ENCODE peak calls at places on chromosomes 3 and 15, in six cellular contexts. One of them, this sample, is unnamed.

GRCh38 chr15:43446344-43446743 is 46.6 kb downstream of the TP53BP1 start:
- DNase-seq in lower lobe of right lung: no peak
- DNase-seq in fibroblast of pulmonary artery: no peak
- DNase-seq in neural crest cell: no peak
- DNase-seq in cardiac muscle cell: no peak
- DNase-seq in HFFc6: no peak
- DNase-seq in this sample: no peak

GRCh38 chr3:185979721-185980121 is 41.9 kb upstream of the TRA2B start:
- DNase-seq in neural crest cell: no peak
- DNase-seq in fibroblast of pulmonary artery: no peak
- DNase-seq in cardiac muscle cell: no peak
- DNase-seq in HFFc6: no peak
- DNase-seq in lower lobe of right lung: no peak
- DNase-seq in this sample: no peak

GRCh38 chr15:70799667-70800450 is 36.5 kb upstream of the UACA start:
- DNase-seq in cardiac muscle cell: peak
- DNase-seq in lower lobe of right lung: no peak
- DNase-seq in neural crest cell: no peak
- DNase-seq in HFFc6: peak
- DNase-seq in fibroblast of pulmonary artery: peak
- DNase-seq in this sample: no peak

GRCh38 chr3:143901105-143901504 is 52.8 kb upstream of the SLC9A9 start:
- DNase-seq in neural crest cell: no peak
- DNase-seq in cardiac muscle cell: no peak
- DNase-seq in lower lobe of right lung: no peak
- DNase-seq in HFFc6: peak
- DNase-seq in fibroblast of pulmonary artery: peak
- DNase-seq in this sample: no peak

GRCh38 chr15:37046876-37047614 is 53.3 kb downstream of the MEIS2 start:
- DNase-seq in lower lobe of right lung: no peak
- DNase-seq in cardiac muscle cell: peak
- DNase-seq in neural crest cell: no peak
- DNase-seq in fibroblast of pulmonary artery: peak
- DNase-seq in HFFc6: peak
- DNase-seq in this sample: no peak

GRCh38 chr3:12752803-12753202 is 6.3 kb downstream of the TMEM40 start:
- DNase-seq in fibroblast of pulmonary artery: no peak
- DNase-seq in lower lobe of right lung: no peak
- DNase-seq in HFFc6: no peak
- DNase-seq in neural crest cell: no peak
- DNase-seq in cardiac muscle cell: no peak
- DNase-seq in this sample: peak

GRCh38 chr3:16377196-16377595 is 112.2 kb downstream of the OXNAD1 start:
- DNase-seq in cardiac muscle cell: no peak
- DNase-seq in fibroblast of pulmonary artery: no peak
- DNase-seq in HFFc6: no peak
- DNase-seq in lower lobe of right lung: no peak
- DNase-seq in neural crest cell: no peak
- DNase-seq in this sample: no peak

GRCh38 chr3:18444597-18445420 is 19.7 kb upstream of the SATB1 start:
- DNase-seq in cardiac muscle cell: peak
- DNase-seq in lower lobe of right lung: peak
- DNase-seq in HFFc6: no peak
- DNase-seq in neural crest cell: peak
- DNase-seq in fibroblast of pulmonary artery: peak
- DNase-seq in this sample: peak

GRCh38 chr3:119524931-119525662 is 26.8 kb downstream of the TIMMDC1 start:
- DNase-seq in lower lobe of right lung: no peak
- DNase-seq in cardiac muscle cell: peak
- DNase-seq in fibroblast of pulmonary artery: peak
- DNase-seq in neural crest cell: no peak
- DNase-seq in HFFc6: peak
- DNase-seq in this sample: no peak

GRCh38 chr15:90599639-90600038 is 69.9 kb downstream of the CRTC3 start:
- DNase-seq in lower lobe of right lung: no peak
- DNase-seq in cardiac muscle cell: no peak
- DNase-seq in fibroblast of pulmonary artery: no peak
- DNase-seq in neural crest cell: no peak
- DNase-seq in HFFc6: no peak
- DNase-seq in this sample: no peak

GRCh38 chr15:90607361-90607760 is 77.6 kb downstream of the CRTC3 start:
- DNase-seq in HFFc6: no peak
- DNase-seq in fibroblast of pulmonary artery: no peak
- DNase-seq in cardiac muscle cell: no peak
- DNase-seq in lower lobe of right lung: no peak
- DNase-seq in neural crest cell: no peak
- DNase-seq in this sample: no peak

GRCh38 chr15:90600954-90601353 is 71.2 kb downstream of the CRTC3 start:
- DNase-seq in neural crest cell: no peak
- DNase-seq in cardiac muscle cell: no peak
- DNase-seq in fibroblast of pulmonary artery: no peak
- DNase-seq in HFFc6: no peak
- DNase-seq in lower lobe of right lung: no peak
- DNase-seq in this sample: no peak

GRCh38 chr15:90606641-90607040 is 76.9 kb downstream of the CRTC3 start:
- DNase-seq in HFFc6: no peak
- DNase-seq in cardiac muscle cell: no peak
- DNase-seq in fibroblast of pulmonary artery: no peak
- DNase-seq in neural crest cell: no peak
- DNase-seq in lower lobe of right lung: no peak
- DNase-seq in this sample: no peak

DNA sequence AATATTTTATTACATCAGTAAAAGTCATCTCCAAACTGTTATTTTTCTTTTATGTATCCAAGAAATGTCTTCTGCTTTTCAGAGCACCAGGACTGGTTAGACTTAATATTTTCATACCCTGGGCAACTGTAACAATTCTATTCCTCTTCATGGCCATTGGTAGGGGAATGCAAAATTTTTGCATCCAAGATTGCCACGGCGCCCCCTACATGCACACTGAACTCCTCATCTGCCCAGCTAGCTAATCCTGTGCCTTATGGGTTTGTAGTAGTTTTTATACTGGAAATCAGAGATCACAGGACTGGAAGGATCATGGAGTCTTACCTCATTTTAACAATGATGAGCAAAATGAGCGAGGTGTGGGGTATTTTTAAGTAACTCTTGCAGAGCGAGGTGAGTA is 74.2 kb downstream of the CRTC3 start:
- DNase-seq in HFFc6: peak
- DNase-seq in neural crest cell: no peak
- DNase-seq in lower lobe of right lung: peak
- DNase-seq in fibroblast of pulmonary artery: peak
- DNase-seq in cardiac muscle cell: no peak
- DNase-seq in this sample: no peak
- TF ChIP-seq CTCF in HFFc6: peak
- TF ChIP-seq CTCF in neural crest cell: peak
- TF ChIP-seq CTCF in lower lobe of right lung: peak
- TF ChIP-seq CTCF in fibroblast of pulmonary artery: peak
- TF ChIP-seq CTCF in cardiac muscle cell: peak
- TF ChIP-seq CTCF in this sample: peak

DNA sequence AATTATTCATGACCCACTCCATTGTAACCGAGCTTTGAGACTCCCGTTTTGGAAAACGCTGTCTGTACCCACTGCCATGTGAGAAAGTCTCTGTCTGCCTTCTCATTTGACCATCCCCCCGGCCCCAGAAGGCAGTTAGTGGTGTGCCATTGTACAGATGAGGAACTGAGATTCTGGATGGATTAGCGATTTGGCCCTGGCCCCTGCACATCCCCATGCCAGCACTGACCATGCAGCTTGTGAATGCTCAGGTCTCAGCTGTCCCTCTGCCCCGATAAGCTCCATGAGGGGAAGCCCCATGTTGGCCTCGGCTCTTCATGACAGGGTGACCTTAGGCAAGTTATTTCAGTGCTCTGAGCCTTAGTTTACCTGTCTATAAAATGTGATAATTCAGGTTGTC is 153.0 kb upstream of the SMAD3 start:
- DNase-seq in HFFc6: no peak
- DNase-seq in cardiac muscle cell: no peak
- DNase-seq in lower lobe of right lung: no peak
- DNase-seq in fibroblast of pulmonary artery: no peak
- DNase-seq in neural crest cell: no peak
- DNase-seq in this sample: no peak
- TF ChIP-seq CTCF in HFFc6: no peak
- TF ChIP-seq CTCF in cardiac muscle cell: no peak
- TF ChIP-seq CTCF in lower lobe of right lung: no peak
- TF ChIP-seq CTCF in fibroblast of pulmonary artery: no peak
- TF ChIP-seq CTCF in neural crest cell: no peak
- TF ChIP-seq CTCF in this sample: no peak

GRCh38 chr15:67501177-67501835 is 19.6 kb upstream of the C15orf61 start:
- DNase-seq in fibroblast of pulmonary artery: peak
- DNase-seq in lower lobe of right lung: no peak
- DNase-seq in cardiac muscle cell: peak
- DNase-seq in HFFc6: peak
- DNase-seq in neural crest cell: no peak
- DNase-seq in this sample: peak
- TF ChIP-seq CTCF in fibroblast of pulmonary artery: peak
- TF ChIP-seq CTCF in lower lobe of right lung: peak
- TF ChIP-seq CTCF in cardiac muscle cell: peak
- TF ChIP-seq CTCF in HFFc6: peak
- TF ChIP-seq CTCF in neural crest cell: no peak
- TF ChIP-seq CTCF in this sample: peak

DNA sequence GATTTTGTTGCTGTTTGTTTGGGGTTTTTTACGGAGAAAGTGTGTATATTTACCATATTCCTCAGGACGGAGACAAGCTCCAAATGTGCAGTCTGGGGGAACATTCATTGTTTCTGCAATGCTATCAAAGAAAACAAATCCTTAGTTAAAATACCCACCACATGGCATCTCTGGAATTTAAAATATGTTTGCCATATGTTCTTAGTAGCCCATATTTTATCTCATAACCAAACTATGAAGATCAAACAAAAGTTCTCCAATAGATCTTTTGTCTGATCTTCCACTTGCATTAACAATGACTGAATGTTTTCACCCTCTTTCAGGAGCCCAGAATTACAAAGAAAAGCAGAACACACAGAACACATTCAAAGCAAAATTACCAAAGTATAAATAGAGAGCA is 35.3 kb downstream of the EFHB start:
- DNase-seq in fibroblast of pulmonary artery: peak
- DNase-seq in cardiac muscle cell: no peak
- DNase-seq in lower lobe of right lung: no peak
- DNase-seq in HFFc6: no peak
- DNase-seq in neural crest cell: no peak
- DNase-seq in this sample: no peak
- TF ChIP-seq CTCF in fibroblast of pulmonary artery: no peak
- TF ChIP-seq CTCF in cardiac muscle cell: no peak
- TF ChIP-seq CTCF in lower lobe of right lung: no peak
- TF ChIP-seq CTCF in HFFc6: no peak
- TF ChIP-seq CTCF in neural crest cell: no peak
- TF ChIP-seq CTCF in this sample: no peak

GRCh38 chr15:65184944-65185717 is at the start of gene CLPX:
- DNase-seq in fibroblast of pulmonary artery: peak
- DNase-seq in HFFc6: peak
- DNase-seq in neural crest cell: peak
- DNase-seq in cardiac muscle cell: peak
- DNase-seq in lower lobe of right lung: peak
- DNase-seq in this sample: peak
- TF ChIP-seq CTCF in fibroblast of pulmonary artery: no peak
- TF ChIP-seq CTCF in HFFc6: no peak
- TF ChIP-seq CTCF in neural crest cell: no peak
- TF ChIP-seq CTCF in cardiac muscle cell: no peak
- TF ChIP-seq CTCF in lower lobe of right lung: no peak
- TF ChIP-seq CTCF in this sample: no peak

DNA sequence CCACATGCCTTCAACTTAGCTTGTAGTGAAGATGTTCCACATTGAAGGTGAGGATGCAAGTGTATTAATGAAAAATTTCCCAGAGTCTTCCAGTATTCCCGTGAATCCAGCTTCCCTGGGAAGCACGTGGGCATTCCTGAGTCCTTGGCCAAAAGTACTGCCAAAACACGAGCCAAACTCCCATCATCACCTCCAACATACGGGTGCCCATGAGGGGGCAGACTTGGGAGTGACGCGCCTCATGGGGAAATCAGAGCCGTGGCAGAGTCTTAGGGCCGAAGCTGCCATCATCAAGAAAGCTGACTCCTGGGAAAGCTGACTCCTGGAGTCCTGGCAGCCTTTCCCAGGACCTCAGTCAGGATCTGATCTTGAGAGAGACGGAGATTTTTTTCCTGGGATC is 20.1 kb upstream of the TM2D3 start:
- DNase-seq in fibroblast of pulmonary artery: peak
- DNase-seq in neural crest cell: no peak
- DNase-seq in lower lobe of right lung: no peak
- DNase-seq in cardiac muscle cell: no peak
- DNase-seq in HFFc6: no peak
- DNase-seq in this sample: no peak
- TF ChIP-seq CTCF in fibroblast of pulmonary artery: no peak
- TF ChIP-seq CTCF in neural crest cell: no peak
- TF ChIP-seq CTCF in lower lobe of right lung: no peak
- TF ChIP-seq CTCF in cardiac muscle cell: no peak
- TF ChIP-seq CTCF in HFFc6: no peak
- TF ChIP-seq CTCF in this sample: no peak

GRCh38 chr15:100910119-100910518 is 9.0 kb upstream of the LRRK1 start:
- DNase-seq in neural crest cell: no peak
- DNase-seq in lower lobe of right lung: no peak
- DNase-seq in HFFc6: no peak
- DNase-seq in fibroblast of pulmonary artery: no peak
- DNase-seq in cardiac muscle cell: no peak
- DNase-seq in this sample: no peak
- TF ChIP-seq CTCF in neural crest cell: peak
- TF ChIP-seq CTCF in lower lobe of right lung: no peak
- TF ChIP-seq CTCF in HFFc6: peak
- TF ChIP-seq CTCF in fibroblast of pulmonary artery: peak
- TF ChIP-seq CTCF in cardiac muscle cell: peak
- TF ChIP-seq CTCF in this sample: peak